ENCODE peak calls at places on chromosomes 3 and 15, in four cellular contexts. T, J, I and L are unnamed samples.

GRCh38 chr3:194062825-194063224 is 73.1 kb upstream of the HES1 start:
- DNase-seq in T (no peak), J (no peak), I (no peak), L (no peak)

GRCh38 chr15:65634381-65634780 is 12.6 kb downstream of the SLC24A1 start:
- DNase-seq in T (no peak), J (no peak), I (no peak), L (no peak)

GRCh38 chr3:52831500-52832301 is 1.2 kb upstream of the ITIH4 start:
- DNase-seq in T (peak), J (peak), I (no peak), L (no peak)

GRCh38 chr3:124888482-124889441 is 1.6 kb upstream of the ITGB5 start:
- DNase-seq in T (no peak), J (no peak), I (no peak), L (no peak)

GRCh38 chr15:62280625-62281024 is 115.5 kb upstream of the C2CD4B start:
- DNase-seq in T (no peak), J (no peak), I (no peak), L (no peak)

GRCh38 chr3:13879946-13880810 is at the start of gene WNT7A:
- DNase-seq in T (no peak), J (peak), I (no peak), L (peak)

GRCh38 chr3:44030690-44031344 is 210.9 kb upstream of the TOPAZ1 start:
- DNase-seq in T (no peak), J (no peak), I (no peak), L (no peak)

GRCh38 chr3:60555704-60556340 is 695.4 kb downstream of the FHIT start:
- DNase-seq in T (no peak), J (no peak), I (peak), L (no peak)

GRCh38 chr3:22685598-22685997 is 517.5 kb upstream of the UBE2E2 start:
- DNase-seq in T (no peak), J (no peak), I (no peak), L (no peak)

GRCh38 chr3:124606180-124606579 is 124.1 kb upstream of the UMPS start:
- DNase-seq in T (no peak), J (no peak), I (no peak), L (no peak)

GRCh38 chr15:48696627-48697312 is 51.3 kb upstream of the FBN1 start:
- DNase-seq in T (no peak), J (peak), I (no peak), L (no peak)

GRCh38 chr15:61584410-61584809 is 355.3 kb upstream of the RORA start:
- DNase-seq in T (no peak), J (no peak), I (no peak), L (no peak)

GRCh38 chr15:42153874-42154575 is 2.4 kb downstream of the PLA2G4F start:
- DNase-seq in T (no peak), J (no peak), I (no peak), L (no peak)

GRCh38 chr3:187274977-187275338 is 16.6 kb downstream of the MASP1 start:
- DNase-seq in T (no peak), J (no peak), I (no peak), L (no peak)

GRCh38 chr15:72967836-72968530 is 84.3 kb upstream of the NEO1 start:
- DNase-seq in T (no peak), J (no peak), I (no peak), L (no peak)

GRCh38 chr3:14532691-14533456 is 7.3 kb downstream of the GRIP2 start:
- DNase-seq in T (no peak), J (peak), I (no peak), L (no peak)

GRCh38 chr3:185062221-185062620 is 90.6 kb downstream of the C3orf70 start:
- DNase-seq in T (no peak), J (no peak), I (no peak), L (no peak)
- TF ChIP-seq SPI1 in T (no peak), J (no peak), I (no peak), L (no peak)

GRCh38 chr3:151014619-151015018 is 42.1 kb upstream of the CLRN1 start:
- DNase-seq in T (no peak), J (no peak), I (no peak), L (no peak)

GRCh38 chr3:151015762-151016161 is 43.2 kb upstream of the CLRN1 start:
- DNase-seq in T (peak), J (no peak), I (no peak), L (no peak)

GRCh38 chr3:151011427-151011826 is 38.9 kb upstream of the CLRN1 start:
- DNase-seq in T (no peak), J (no peak), I (no peak), L (no peak)

GRCh38 chr3:151012753-151013152 is 40.2 kb upstream of the CLRN1 start:
- DNase-seq in T (no peak), J (no peak), I (no peak), L (no peak)

DNA sequence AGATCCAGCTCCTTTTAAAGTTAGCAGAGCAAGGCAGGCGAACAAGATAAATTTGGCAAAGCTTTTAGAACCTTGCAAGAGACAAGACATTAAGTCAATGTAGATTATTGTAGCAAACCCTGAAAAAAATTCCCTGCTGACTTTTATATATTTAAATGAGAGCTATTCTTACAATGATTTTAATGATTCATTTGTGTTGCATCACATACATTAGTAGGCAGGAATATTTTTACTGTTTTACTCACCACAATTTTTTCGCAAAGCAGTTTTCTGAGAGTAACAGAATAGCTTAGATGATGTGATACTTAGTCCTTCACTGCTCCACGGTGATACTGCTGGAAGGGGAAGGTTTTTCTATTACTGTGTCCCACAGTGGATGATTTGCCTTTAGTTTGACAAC is 43.9 kb upstream of the CLRN1 start:
- DNase-seq in T (no peak), J (no peak), I (no peak), L (no peak)
- TF ChIP-seq SPI1 in T (no peak), J (no peak), I (no peak), L (no peak)

GRCh38 chr15:67917636-67918035 is 77.8 kb upstream of the RNU6-1 start:
- DNase-seq in T (no peak), J (no peak), I (no peak), L (no peak)
- TF ChIP-seq SPI1 in T (no peak), J (no peak), I (no peak), L (no peak)

GRCh38 chr3:59321881-59322540 is 272.2 kb upstream of the CFAP20DC start:
- DNase-seq in T (no peak), J (no peak), I (no peak), L (no peak)

GRCh38 chr3:59327324-59327939 is 277.6 kb upstream of the CFAP20DC start:
- DNase-seq in T (no peak), J (no peak), I (no peak), L (no peak)

DNA sequence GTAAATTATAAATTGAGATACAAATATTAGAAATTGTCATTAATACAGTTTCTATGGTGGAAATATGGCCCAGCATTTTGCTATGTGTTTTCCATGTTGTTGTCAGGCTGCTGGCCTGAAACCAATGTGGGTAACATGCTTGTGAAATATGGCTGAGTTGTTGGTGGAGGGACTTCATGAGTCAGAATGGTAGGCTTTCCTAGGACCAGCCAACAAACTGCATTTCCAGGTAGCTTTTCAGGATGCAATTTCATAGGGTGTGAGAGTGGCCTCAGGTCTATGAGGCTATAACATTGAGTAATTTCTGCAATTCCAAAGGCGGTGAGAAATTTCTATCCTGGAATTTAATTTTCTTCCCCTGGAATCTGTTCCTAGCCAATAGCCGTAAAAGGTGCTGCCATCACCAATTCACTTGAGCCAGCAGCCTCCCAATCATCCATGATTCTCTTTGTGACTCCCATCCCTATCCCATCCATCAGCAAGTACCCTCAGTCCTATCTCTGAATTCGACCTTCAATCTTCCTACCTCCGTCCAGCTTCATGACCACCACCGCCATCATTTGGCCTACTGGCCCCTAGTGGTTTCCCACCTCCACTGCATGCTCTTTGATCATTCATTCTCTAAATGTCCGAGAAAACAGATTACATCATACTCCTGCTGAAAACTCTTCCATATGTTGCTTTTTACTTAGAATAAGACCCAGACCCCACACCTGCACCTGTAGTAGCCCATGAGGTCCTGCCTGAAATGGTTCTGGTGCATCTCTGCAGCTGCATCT is 276.6 kb upstream of the CFAP20DC start:
- DNase-seq in T (no peak), J (peak), I (no peak), L (no peak)
- TF ChIP-seq SPI1 in T (no peak), J (no peak), I (no peak), L (no peak)

DNA sequence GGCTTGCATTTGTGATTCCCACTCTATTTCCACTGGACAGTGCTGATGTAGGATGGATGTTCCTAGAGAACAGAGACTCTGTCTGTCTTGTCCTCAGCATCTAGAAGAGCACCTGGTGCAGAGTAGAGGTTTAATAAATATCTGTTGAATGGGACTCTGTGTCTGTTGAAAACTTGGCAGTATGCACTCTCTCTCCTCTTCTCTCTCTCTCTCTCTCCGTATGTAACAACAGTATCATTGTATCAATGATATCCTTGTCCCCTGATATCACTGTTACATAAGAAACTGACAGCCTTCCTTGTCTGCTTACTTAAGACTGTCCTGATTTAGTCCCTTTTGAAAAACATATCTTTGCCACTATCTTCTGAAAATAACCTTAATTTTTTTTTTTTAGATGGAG is 24.3 kb upstream of the MGLL start:
- DNase-seq in T (no peak), J (no peak), I (no peak), L (no peak)
- TF ChIP-seq SPI1 in T (no peak), J (no peak), I (no peak), L (no peak)

GRCh38 chr15:74826372-74826819 is at the start of gene CPLX3:
- DNase-seq in T (no peak), J (peak), I (no peak), L (no peak)
- TF ChIP-seq SPI1 in T (no peak), J (no peak), I (no peak), L (no peak)

GRCh38 chr3:127656906-127657305 is 15.8 kb upstream of the ABTB1 start:
- DNase-seq in T (no peak), J (no peak), I (no peak), L (no peak)
- TF ChIP-seq SPI1 in T (no peak), J (no peak), I (no peak), L (no peak)